ENCODE peak calls at places on chromosomes 3 and 15, in seven cellular contexts. J, D, L, U, E, A and Y are unnamed samples.

GRCh38 chr3:170356596-170357175 is 829 bp upstream of the SKIL start:
- DNase-seq in E (peak; percentile 89), D (peak; percentile 52), A (peak; percentile 60), U (peak; percentile 84), L (peak; percentile 45), J (peak; percentile 27), Y (peak; percentile 46)

GRCh38 chr15:67091073-67091965 is 25.9 kb downstream of the SMAD3 start:
- DNase-seq in L (peak; percentile 62), J (no peak), A (peak; percentile 66), E (no peak), U (peak; percentile 73), D (no peak), Y (no peak)

GRCh38 chr3:196813903-196814302 is 53.8 kb upstream of the SENP5 start:
- DNase-seq in E (no peak), U (no peak), L (no peak), J (no peak), A (no peak), D (no peak), Y (no peak)

GRCh38 chr3:120274739-120275167 is 10.3 kb downstream of the GPR156 start:
- DNase-seq in L (no peak), E (no peak), J (peak; percentile 96), D (peak; percentile 88), U (no peak), A (peak; percentile 19), Y (peak; percentile 26)

GRCh38 chr3:186930143-186930638 is at the start of gene ST6GAL1:
- DNase-seq in E (peak; percentile 74), L (peak; percentile 57), D (no peak), J (peak; percentile 42), A (no peak), U (peak; percentile 84), Y (no peak)

GRCh38 chr15:71425388-71425787 is 310.1 kb downstream of the THSD4 start:
- DNase-seq in U (no peak), A (no peak), L (no peak), E (no peak), D (no peak), J (no peak), Y (no peak)

GRCh38 chr15:52524223-52525136 is 4.2 kb downstream of the MYO5A start:
- DNase-seq in A (no peak), E (no peak), J (no peak), U (no peak), D (no peak), L (no peak), Y (no peak)

GRCh38 chr3:39936848-39937247 is 127.4 kb downstream of the MYRIP start:
- DNase-seq in U (no peak), L (no peak), D (no peak), E (no peak), A (no peak), J (no peak), Y (no peak)

GRCh38 chr3:107240183-107241091 is 136.8 kb upstream of the CCDC54 start:
- DNase-seq in U (peak; percentile 87), E (peak; percentile 71), A (peak; percentile 39), L (peak; percentile 64), D (peak; percentile 59), J (no peak), Y (no peak)

GRCh38 chr3:71987089-71987735 is 202.3 kb upstream of the PROK2 start:
- DNase-seq in A (no peak), D (no peak), L (no peak), U (no peak), E (peak; percentile 26), J (no peak), Y (no peak)

GRCh38 chr3:120214161-120214560 is 70.9 kb downstream of the GPR156 start:
- DNase-seq in E (no peak), D (peak; percentile 23), L (no peak), U (no peak), J (no peak), A (no peak), Y (no peak)

GRCh38 chr3:48899298-48899697 is 616 bp upstream of the SLC25A20 start:
- DNase-seq in E (no peak), J (no peak), L (no peak), A (no peak), D (no peak), U (peak; percentile 22), Y (no peak)

GRCh38 chr3:11373645-11374044 is 101.4 kb downstream of the ATG7 start:
- DNase-seq in J (no peak), A (no peak), E (no peak), U (no peak), L (no peak), D (no peak), Y (no peak)

GRCh38 chr3:65979731-65980130 is 59.0 kb downstream of the MAGI1 start:
- DNase-seq in L (no peak), A (no peak), J (no peak), E (no peak), U (no peak), D (no peak), Y (no peak)

GRCh38 chr15:44654858-44655257 is 8.6 kb downstream of the SPG11 start:
- DNase-seq in E (no peak), U (no peak), A (no peak), L (no peak), D (no peak), J (no peak), Y (no peak)

GRCh38 chr3:37906734-37907282 is 45.1 kb downstream of the CTDSPL start:
- DNase-seq in E (no peak), J (no peak), U (no peak), A (no peak), L (no peak), D (no peak), Y (no peak)

GRCh38 chr3:184626942-184627341 is 65.4 kb downstream of the EPHB3 start:
- DNase-seq in A (no peak), J (no peak), U (no peak), E (no peak), D (no peak), L (no peak), Y (no peak)

GRCh38 chr3:11498646-11499045 is 145.1 kb downstream of the VGLL4 start:
- DNase-seq in J (peak; percentile 96), E (no peak), L (no peak), A (peak; percentile 45), D (no peak), U (no peak), Y (no peak)

GRCh38 chr3:136639069-136639468 is 113.1 kb downstream of the STAG1 start:
- DNase-seq in D (no peak), L (no peak), A (no peak), J (no peak), U (no peak), E (no peak), Y (no peak)

GRCh38 chr3:39961404-39961693 is 151.9 kb downstream of the MYRIP start:
- DNase-seq in L (no peak), A (no peak), D (no peak), U (no peak), J (no peak), E (no peak), Y (no peak)

GRCh38 chr15:65910341-65910740 is 41.0 kb downstream of the RAB11A start:
- DNase-seq in D (no peak), U (peak; percentile 5), L (no peak), E (no peak), A (no peak), J (no peak), Y (no peak)